ENCODE peak calls at places on chromosomes 6 and 20, in eight cellular contexts. M is left ventricle myocardium inferior, J is GM20000, E is AG09309, S is choroid plexus epithelial cell, G is WTC11, L is cardiac fibroblast, H is A549. W is an unnamed sample.

GRCh38 chr20:50387218-50387995 is 122.8 kb upstream of the PTPN1 start:
- DNase-seq in S (no peak), M (no peak), E (no peak), G (no peak), J (no peak), L (no peak), H (no peak), W (no peak)

GRCh38 chr20:46361811-46362210 is 44.6 kb downstream of the ELMO2 start:
- DNase-seq in G (no peak), E (no peak), L (no peak), H (no peak), S (no peak), M (no peak), J (no peak), W (no peak)

GRCh38 chr6:14383393-14384174 is 266.0 kb downstream of the CD83 start:
- DNase-seq in M (no peak), G (no peak), H (no peak), J (no peak), E (no peak), L (no peak), S (no peak), W (no peak)

GRCh38 chr6:65170273-65170672 is 536.8 kb downstream of the EYS start:
- DNase-seq in S (peak; percentile 36), H (no peak), G (no peak), M (no peak), E (no peak), J (no peak), L (no peak), W (no peak)

GRCh38 chr6:109772961-109773431 is 81.9 kb downstream of the FIG4 start:
- DNase-seq in G (no peak), L (peak; percentile 53), H (no peak), S (peak; percentile 90), M (peak; percentile 64), J (no peak), E (no peak), W (peak; percentile 48)

GRCh38 chr6:73041051-73041450 is 184.2 kb downstream of the KHDC1L start:
- DNase-seq in L (no peak), H (no peak), G (no peak), J (no peak), S (no peak), M (no peak), E (no peak), W (no peak)

GRCh38 chr6:48027704-48028435 is 83.1 kb downstream of the PTCHD4 start:
- DNase-seq in E (no peak), L (peak; percentile 3), G (no peak), H (no peak), J (no peak), S (no peak), M (no peak), W (no peak)

GRCh38 chr20:48039514-48039913 is 254.2 kb upstream of the SULF2 start:
- DNase-seq in G (no peak), M (no peak), S (no peak), J (no peak), E (no peak), L (no peak), H (no peak), W (no peak)

GRCh38 chr20:42864116-42864515 is 325.6 kb downstream of the PTPRT start:
- DNase-seq in H (no peak), S (no peak), J (no peak), E (no peak), G (no peak), L (no peak), M (no peak), W (no peak)

GRCh38 chr20:53639647-53640440 is 46.2 kb upstream of the ZNF217 start:
- DNase-seq in M (no peak), S (no peak), J (no peak), H (no peak), L (no peak), E (no peak), G (no peak), W (no peak)

GRCh38 chr20:53639128-53639527 is 45.5 kb upstream of the ZNF217 start:
- DNase-seq in G (no peak), S (no peak), E (no peak), M (no peak), J (no peak), L (no peak), H (no peak), W (no peak)

GRCh38 chr20:53643031-53643832 is 49.6 kb upstream of the ZNF217 start:
- DNase-seq in S (peak; percentile 85), E (no peak), G (no peak), J (peak; percentile 75), H (peak; percentile 82), L (peak; percentile 91), M (no peak), W (peak; percentile 84)

GRCh38 chr20:53645582-53645897 is 51.9 kb upstream of the ZNF217 start:
- DNase-seq in M (no peak), G (no peak), L (no peak), H (no peak), E (no peak), S (no peak), J (no peak), W (no peak)

DNA sequence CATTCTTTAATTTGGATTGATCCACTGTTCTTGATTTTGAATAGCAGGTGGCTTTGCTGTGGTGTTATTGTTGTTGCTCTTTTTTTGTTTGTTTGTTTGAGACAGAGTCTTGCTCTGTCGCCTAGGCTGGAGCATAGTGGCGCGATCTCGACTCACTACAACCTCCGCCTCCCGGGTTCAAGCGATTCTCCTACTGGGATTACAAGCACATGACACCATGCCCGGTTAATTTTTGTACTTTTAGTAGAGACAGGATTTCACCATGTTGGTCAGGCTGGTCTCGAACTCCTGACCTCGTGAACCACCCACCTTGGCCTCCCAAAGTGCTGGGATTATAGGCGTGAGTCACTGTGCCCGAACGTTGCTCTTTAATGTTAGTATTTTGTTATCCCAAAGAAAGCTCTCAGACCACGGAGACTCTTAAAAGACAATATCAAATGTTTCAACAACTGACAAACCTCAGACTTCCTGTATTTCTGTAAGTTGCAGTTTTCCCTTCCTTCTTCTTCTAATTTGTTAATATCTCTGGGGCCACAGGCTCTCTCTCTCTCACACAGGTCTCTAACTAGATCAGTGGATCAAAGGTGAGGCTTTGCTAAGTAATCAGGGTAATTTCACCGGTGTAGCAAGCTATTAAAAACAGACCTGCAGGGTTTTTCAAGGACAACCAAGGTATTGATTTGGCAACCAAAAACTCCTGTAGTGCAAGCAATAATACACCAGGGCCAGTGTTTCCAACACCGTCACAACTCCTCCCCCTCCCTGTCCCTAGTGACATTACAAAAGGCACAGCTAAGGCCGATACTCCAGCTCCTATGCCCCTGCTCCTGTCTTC is 48.8 kb upstream of the ZNF217 start:
- DNase-seq in H (peak; percentile 81), M (no peak), J (no peak), G (no peak), E (no peak), L (peak; percentile 87), S (peak; percentile 66), W (peak; percentile 84)
- TF ChIP-seq CTCF in H (no peak), M (no peak), J (no peak), G (no peak), E (no peak), L (no peak), S (peak; percentile 2), W (no peak)

DNA sequence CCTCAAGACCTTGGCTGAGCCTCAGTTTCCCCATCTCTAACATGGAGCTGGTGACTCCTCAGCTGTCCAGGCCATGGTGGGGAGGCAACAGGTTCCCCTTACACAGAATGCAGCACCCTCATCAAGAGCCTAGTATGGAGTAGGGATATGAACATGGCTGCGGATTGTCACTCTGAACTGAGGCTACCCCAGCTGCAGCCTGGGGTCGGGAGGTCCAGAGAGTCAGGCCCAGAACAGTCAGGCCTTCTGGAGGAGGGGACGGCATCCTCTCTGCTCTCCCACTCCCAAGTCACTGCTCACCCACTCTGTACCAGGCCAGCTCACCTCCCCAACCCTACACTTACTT is 1.4 kb upstream of the FOXS1 start:
- DNase-seq in M (no peak), S (no peak), J (no peak), G (no peak), E (no peak), H (no peak), L (no peak), W (no peak)
- TF ChIP-seq CTCF in M (peak; percentile 26), S (no peak), J (no peak), G (no peak), E (no peak), H (no peak), L (no peak), W (no peak)

GRCh38 chr20:59005523-59006166 is 1.4 kb downstream of the CTSZ start:
- DNase-seq in S (no peak), H (no peak), J (no peak), L (no peak), E (no peak), G (no peak), M (no peak), W (no peak)

GRCh38 chr20:59004763-59005522 is 2.1 kb downstream of the CTSZ start:
- DNase-seq in J (peak; percentile 87), E (no peak), H (no peak), M (peak; percentile 61), G (no peak), S (no peak), L (no peak), W (no peak)

GRCh38 chr20:59007758-59008511 is 881 bp upstream of the CTSZ start:
- DNase-seq in L (no peak), G (no peak), M (peak; percentile 43), H (no peak), E (no peak), S (no peak), J (peak; percentile 92), W (no peak)

GRCh38 chr20:59006864-59007757 is at the start of gene CTSZ:
- DNase-seq in J (peak; percentile 88), L (peak; percentile 34), G (peak; percentile 61), E (no peak), M (peak; percentile 81), S (peak; percentile 23), H (peak; percentile 74), W (peak; percentile 37)

DNA sequence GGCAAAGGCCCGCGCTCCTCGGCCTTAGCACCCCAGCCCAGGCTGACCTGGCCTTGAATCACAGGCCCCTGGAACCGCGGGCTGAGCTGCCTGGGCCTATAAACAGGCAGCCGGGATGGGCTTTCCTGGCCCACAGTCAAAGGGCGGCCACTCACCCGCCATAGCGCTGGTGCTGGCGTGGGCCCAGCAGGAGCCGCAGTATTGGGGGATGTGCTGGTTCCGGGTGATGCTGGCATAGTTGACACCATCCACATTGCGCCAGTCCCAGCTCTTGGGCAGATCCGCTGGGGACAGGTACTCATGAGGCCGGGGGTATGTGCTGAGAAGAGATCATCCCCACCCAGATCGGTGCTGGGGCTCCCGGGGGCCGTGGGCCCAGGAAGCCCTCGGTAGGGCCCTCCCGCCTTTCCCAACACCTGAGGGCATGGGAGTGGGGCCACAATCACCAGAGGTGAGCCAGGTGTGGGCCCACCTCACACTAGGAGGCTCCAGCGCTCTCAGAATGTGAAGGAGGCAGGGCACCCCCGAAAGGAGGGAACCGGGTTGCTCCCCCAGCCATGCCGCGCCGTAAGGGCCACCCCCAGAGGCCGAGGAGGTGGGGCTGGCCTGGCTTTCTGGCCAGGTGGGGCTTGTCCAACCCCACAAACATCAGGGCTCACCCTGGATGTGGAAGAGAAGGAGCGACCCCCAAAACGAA is 739 bp downstream of the CTSZ start:
- DNase-seq in G (no peak), L (no peak), E (no peak), M (no peak), J (peak; percentile 44), S (no peak), H (no peak), W (peak; percentile 9)
- TF ChIP-seq CTCF in G (no peak), L (no peak), E (no peak), M (no peak), J (no peak), S (no peak), H (no peak), W (no peak)

DNA sequence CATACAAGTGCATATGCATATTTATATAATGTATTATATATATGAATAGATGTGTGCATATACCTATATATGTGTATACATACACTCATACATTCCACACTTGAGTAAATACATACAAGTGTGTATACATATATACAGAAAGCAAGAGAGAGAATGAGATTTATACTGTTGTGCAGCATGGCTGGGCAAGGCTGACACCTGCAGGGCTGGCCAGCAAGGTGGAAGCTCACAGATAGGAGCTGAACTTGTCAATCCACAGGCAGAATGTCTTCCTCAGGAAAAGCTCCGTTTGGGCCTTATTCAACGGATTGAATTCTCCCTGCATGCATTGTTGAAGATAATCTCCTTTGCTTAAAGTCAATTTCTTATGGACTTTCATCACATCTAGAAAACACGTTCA is 256.7 kb downstream of the ZNF217 start:
- DNase-seq in L (no peak), E (no peak), G (no peak), H (no peak), M (no peak), S (no peak), J (no peak), W (no peak)
- TF ChIP-seq CTCF in L (no peak), E (no peak), G (no peak), H (no peak), M (no peak), S (no peak), J (no peak), W (no peak)

W was measured in fibroblast of villous mesenchyme.